ENCODE peak calls at places on chromosomes 4 and X, in four cellular contexts. W, U, X and K are unnamed samples.

GRCh38 chr4:174490356-174490969 is 31.8 kb downstream of the HPGD start:
- DNase-seq in W (no peak), X (peak), U (no peak), K (no peak)

GRCh38 chr4:129806986-129807385 is 711.0 kb downstream of the C4orf33 start:
- DNase-seq in X (no peak), W (no peak), U (no peak), K (no peak)

GRCh38 chrX:25968920-25969319 is 169.2 kb upstream of the MAGEB18 start:
- DNase-seq in X (peak), U (peak), W (no peak), K (no peak)

GRCh38 chrX:34866636-34867035 is 76.0 kb upstream of the FAM47B start:
- DNase-seq in W (no peak), U (no peak), X (peak), K (no peak)

GRCh38 chr4:77833158-77833724 is 14.1 kb upstream of the CNOT6L start:
- DNase-seq in U (no peak), W (no peak), X (no peak), K (no peak)

GRCh38 chr4:112296949-112297483 is at the start of gene ALPK1:
- DNase-seq in U (no peak), W (no peak), X (peak), K (no peak)

GRCh38 chr4:100828986-100829685 is 311.3 kb upstream of the EMCN start:
- DNase-seq in W (no peak), U (no peak), X (peak), K (no peak)

GRCh38 chrX:38817004-38817703 is 15.9 kb downstream of the MID1IP1 start:
- DNase-seq in X (peak), U (no peak), W (peak), K (no peak)

GRCh38 chr4:33924239-33924638 is 2320.1 kb downstream of the ARAP2 start:
- DNase-seq in W (no peak), U (no peak), X (peak), K (no peak)

GRCh38 chr4:56655209-56655626 is 25.9 kb downstream of the HOPX start:
- DNase-seq in W (no peak), U (no peak), X (peak), K (peak)

GRCh38 chr4:184810720-184811119 is 15.0 kb downstream of the ACSL1 start:
- DNase-seq in U (no peak), X (no peak), W (peak), K (no peak)

GRCh38 chr4:113468165-113469022 is 293.1 kb downstream of the CAMK2D start:
- DNase-seq in W (peak), U (no peak), X (peak), K (no peak)

GRCh38 chr4:5424901-5425300 is 283.5 kb downstream of the EVC2 start:
- DNase-seq in U (no peak), W (no peak), X (no peak), K (no peak)